ENCODE peak calls at places on chromosomes 16 and 17, in five cellular contexts. P is neural progenitor cell, N is cardiac muscle cell, E is foreskin fibroblast, J is brain microvascular endothelial cell. Q is an unnamed sample.

GRCh38 chr17:9817086-9817485 is 4.8 kb downstream of the GSG1L2 start:
- DNase-seq in N (peak; percentile 80), P (no peak), J (no peak), E (no peak), Q (no peak)

GRCh38 chr16:69562818-69563217 is 2.9 kb upstream of the NFAT5 start:
- DNase-seq in J (no peak), N (no peak), P (no peak), E (no peak), Q (no peak)

GRCh38 chr17:17813725-17814095 is 23.1 kb downstream of the SREBF1 start:
- DNase-seq in P (no peak), J (no peak), N (no peak), E (no peak), Q (no peak)

GRCh38 chr17:19325542-19325941 is 37.0 kb downstream of the B9D1 start:
- DNase-seq in E (no peak), P (no peak), J (no peak), N (no peak), Q (no peak)

GRCh38 chr17:6679241-6679640 is 27.7 kb downstream of the C17orf100 start:
- DNase-seq in P (no peak), J (no peak), N (no peak), E (no peak), Q (no peak)

GRCh38 chr17:14143678-14144077 is 74.4 kb downstream of the COX10 start:
- DNase-seq in N (peak; percentile 20), E (peak; percentile 14), P (no peak), J (no peak), Q (no peak)

GRCh38 chr16:907819-908218 is 63.0 kb downstream of the LMF1 start:
- DNase-seq in N (no peak), P (no peak), E (no peak), J (no peak), Q (no peak)

GRCh38 chr16:85528528-85529387 is 84.4 kb upstream of the GSE1 start:
- DNase-seq in E (no peak), P (no peak), J (no peak), N (no peak), Q (no peak)

GRCh38 chr16:66026211-66026610 is 340.3 kb upstream of the CDH5 start:
- DNase-seq in P (peak; percentile 45), J (peak; percentile 19), E (no peak), N (peak; percentile 33), Q (peak; percentile 37)

GRCh38 chr17:75105269-75106080 is 4.3 kb upstream of the ARMC7 start:
- DNase-seq in J (peak; percentile 22), P (peak; percentile 72), E (peak; percentile 64), N (peak; percentile 60), Q (no peak)

GRCh38 chr17:55726440-55726839 is 3.8 kb upstream of the TMEM100 start:
- DNase-seq in E (peak; percentile 100), N (no peak), P (no peak), J (peak; percentile 75), Q (peak; percentile 85)

GRCh38 chr16:685967-686366 is 1.8 kb upstream of the JMJD8 start:
- DNase-seq in N (peak; percentile 52), J (no peak), E (peak; percentile 62), P (peak; percentile 65), Q (no peak)

GRCh38 chr16:52212841-52213240 is 334.1 kb downstream of the TOX3 start:
- DNase-seq in E (no peak), P (no peak), J (no peak), N (no peak), Q (no peak)

GRCh38 chr17:27756467-27757371 is 43.6 kb downstream of the NOS2 start:
- DNase-seq in N (peak; percentile 62), J (peak; percentile 53), E (peak; percentile 62), P (peak; percentile 64), Q (no peak)

GRCh38 chr16:49833055-49833454 is 22.9 kb downstream of the ZNF423 start:
- DNase-seq in N (no peak), E (peak; percentile 35), P (no peak), J (no peak), Q (peak; percentile 92)

GRCh38 chr17:57957886-57958285 is 2.7 kb upstream of the CUEDC1 start:
- DNase-seq in P (no peak), N (no peak), J (no peak), E (no peak), Q (peak; percentile 68)

GRCh38 chr16:17277981-17278381 is 192.8 kb downstream of the XYLT1 start:
- DNase-seq in J (no peak), E (no peak), P (peak; percentile 50), N (peak; percentile 57), Q (no peak)

GRCh38 chr16:71426069-71426879 is 15.6 kb downstream of the TLE7 start:
- DNase-seq in N (peak; percentile 56), J (peak; percentile 94), P (peak; percentile 88), E (peak; percentile 87), Q (peak; percentile 84)

GRCh38 chr17:32102697-32103096 is 39.6 kb upstream of the RHOT1 start:
- DNase-seq in J (peak; percentile 82), P (no peak), N (no peak), E (peak; percentile 23), Q (no peak)

GRCh38 chr17:19705771-19706770 is 10.3 kb downstream of the SLC47A2 start:
- DNase-seq in P (peak; percentile 70), E (no peak), J (no peak), N (no peak), Q (no peak)

GRCh38 chr17:28187931-28188330 is 131.1 kb upstream of the TMEM97 start:
- DNase-seq in N (no peak), P (no peak), E (no peak), J (no peak), Q (no peak)

GRCh38 chr17:75817571-75817970 is 26.6 kb downstream of the UNC13D start:
- DNase-seq in J (no peak), E (no peak), P (no peak), N (no peak), Q (no peak)

GRCh38 chr16:11880047-11880446 is 28.7 kb upstream of the RSL1D1 start:
- DNase-seq in J (no peak), P (no peak), N (no peak), E (no peak), Q (no peak)

GRCh38 chr16:84889066-84889465 is 69.3 kb downstream of the CRISPLD2 start:
- DNase-seq in J (peak; percentile 36), N (no peak), P (no peak), E (peak; percentile 86), Q (no peak)

GRCh38 chr16:1540556-1540855 is 7.0 kb downstream of the TMEM204 start:
- DNase-seq in N (no peak), P (no peak), J (no peak), E (no peak), Q (no peak)

GRCh38 chr16:58494981-58495860 is 4.7 kb upstream of the NDRG4 start:
- DNase-seq in P (peak; percentile 97), J (peak; percentile 100), E (peak; percentile 91), N (peak; percentile 85), Q (no peak)

GRCh38 chr17:41773731-41774193 is 12.7 kb downstream of the JUP start:
- DNase-seq in P (no peak), E (no peak), N (peak; percentile 20), J (no peak), Q (no peak)

GRCh38 chr17:41772218-41772585 is 14.3 kb downstream of the JUP start:
- DNase-seq in P (no peak), J (no peak), E (no peak), N (no peak), Q (peak; percentile 94)

GRCh38 chr17:41771389-41772206 is 14.9 kb downstream of the JUP start:
- DNase-seq in E (no peak), P (no peak), N (no peak), J (no peak), Q (no peak)

GRCh38 chr17:41773190-41773588 is 13.3 kb downstream of the JUP start:
- DNase-seq in P (peak; percentile 57), N (peak; percentile 65), J (peak; percentile 91), E (peak; percentile 88), Q (peak; percentile 65)

GRCh38 chr17:41772586-41773189 is 13.8 kb downstream of the JUP start:
- DNase-seq in J (no peak), E (no peak), N (no peak), P (no peak), Q (no peak)
- TF ChIP-seq CTCF in J (no peak), E (no peak), N (no peak), P (no peak), Q (no peak)

DNA sequence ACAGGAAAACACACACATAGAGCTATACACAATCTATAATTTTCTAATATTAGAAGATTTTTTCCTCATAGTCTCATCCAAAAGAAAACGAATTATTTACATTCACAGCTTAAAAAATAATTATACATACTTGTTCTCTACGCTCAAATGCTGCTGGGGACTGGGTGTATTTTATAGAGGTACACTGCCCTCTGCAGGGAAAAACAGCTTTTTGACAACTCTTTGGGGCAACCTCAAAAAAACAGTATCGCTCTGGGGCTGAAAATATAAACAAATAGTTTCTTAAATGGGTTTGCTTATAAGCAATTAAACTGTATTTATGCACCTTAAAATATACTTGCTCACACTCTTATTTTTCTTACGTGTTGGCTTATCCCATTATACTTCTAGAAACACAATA is 261.8 kb upstream of the PSMD7 start:
- DNase-seq in P (peak; percentile 66), J (peak; percentile 16), E (peak; percentile 17), N (peak; percentile 47), Q (no peak)
- TF ChIP-seq CTCF in P (peak; percentile 82), J (peak; percentile 43), E (peak; percentile 42), N (peak; percentile 45), Q (no peak)

GRCh38 chr17:44496815-44497214 is 6.4 kb downstream of the GPATCH8 start:
- DNase-seq in P (no peak), E (peak; percentile 31), N (no peak), J (no peak), Q (no peak)

GRCh38 chr17:44502598-44503079 is 567 bp downstream of the GPATCH8 start:
- DNase-seq in J (no peak), N (no peak), P (peak; percentile 16), E (peak; percentile 38), Q (peak; percentile 86)

GRCh38 chr17:44501866-44502265 is 1.3 kb downstream of the GPATCH8 start:
- DNase-seq in P (peak; percentile 20), N (peak; percentile 14), J (no peak), E (peak; percentile 28), Q (peak; percentile 42)

GRCh38 chr17:44503080-44503842 is at the start of gene GPATCH8:
- DNase-seq in J (peak; percentile 80), P (peak; percentile 98), N (peak; percentile 97), E (peak; percentile 99), Q (peak; percentile 98)

DNA sequence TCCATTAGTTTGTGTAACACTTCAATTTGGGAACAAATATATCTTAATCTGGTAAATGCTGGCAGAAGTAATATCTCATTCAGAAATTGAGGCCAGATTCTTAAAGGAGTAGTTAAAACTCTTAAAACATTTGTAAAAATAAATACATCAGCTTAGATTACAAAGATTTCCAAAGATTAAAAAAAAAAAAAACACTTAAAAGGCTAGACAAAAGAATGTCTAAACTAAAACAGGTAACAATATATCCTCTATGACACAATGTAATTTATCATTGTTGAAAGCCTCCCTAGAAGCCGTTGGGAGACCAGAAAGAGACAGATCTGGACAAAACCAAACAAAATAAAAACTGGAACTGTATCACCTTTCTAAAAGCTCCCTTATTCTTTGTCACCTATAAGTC is 3.5 kb downstream of the GPATCH8 start:
- DNase-seq in E (no peak), J (no peak), N (no peak), P (no peak), Q (no peak)
- TF ChIP-seq CTCF in E (no peak), J (no peak), N (no peak), P (no peak), Q (no peak)

GRCh38 chr17:40022497-40022896 is 7.3 kb downstream of the CSF3 start:
- DNase-seq in N (no peak), J (no peak), P (no peak), E (no peak), Q (no peak)
- TF ChIP-seq CTCF in N (no peak), J (no peak), P (no peak), E (no peak), Q (no peak)

GRCh38 chr17:39750131-39751015 is 12.6 kb downstream of the GRB7 start:
- DNase-seq in N (peak; percentile 80), P (no peak), J (no peak), E (no peak), Q (peak; percentile 81)
- TF ChIP-seq CTCF in N (no peak), P (no peak), J (no peak), E (no peak), Q (no peak)

Q was measured in lower leg skin.